ENCODE peak calls at places on chromosomes 7 and 10, in ten cellular contexts. G is cardiac muscle cell; M is dorsolateral prefrontal cortex; Z is right cardiac atrium; A is astrocyte of the spinal cord; V is cardiac fibroblast; J is pancreas; T is fibroblast of mammary gland; C is naive thymus-derived CD4-positive, alpha-beta T cell; D is HAP-1. B is an unnamed sample.

GRCh38 chr10:85667638-85668233 is 698.9 kb downstream of the GRID1 start:
- DNase-seq in D (no peak), M (no peak), T (no peak), V (no peak), C (no peak), Z (no peak), G (no peak), A (no peak), J (no peak), B (peak; percentile 44)

GRCh38 chr10:100664509-100664908 is 80.9 kb upstream of the PAX2 start:
- DNase-seq in A (no peak), G (no peak), J (no peak), Z (no peak), V (no peak), T (no peak), M (no peak), C (no peak), D (no peak), B (no peak)

GRCh38 chr7:49823566-49823965 is 50.1 kb downstream of the VWC2 start:
- DNase-seq in C (no peak), V (no peak), T (no peak), A (no peak), J (no peak), Z (no peak), G (no peak), M (no peak), D (no peak), B (no peak)

GRCh38 chr10:53314856-53315255 is 542.3 kb upstream of the MBL2 start:
- DNase-seq in T (peak; percentile 78), G (peak; percentile 90), C (no peak), D (peak; percentile 57), M (no peak), Z (no peak), A (peak; percentile 96), V (peak; percentile 96), J (no peak), B (peak; percentile 44)

GRCh38 chr10:38118072-38118807 is 24.1 kb downstream of the ZNF37A start:
- DNase-seq in J (no peak), T (peak; percentile 54), Z (no peak), V (peak; percentile 51), C (no peak), D (no peak), G (peak; percentile 12), A (peak; percentile 39), M (no peak), B (no peak)

GRCh38 chr7:134758981-134759380 is 20.5 kb upstream of the CALD1 start:
- DNase-seq in D (no peak), Z (no peak), T (no peak), M (no peak), V (no peak), C (no peak), J (no peak), A (no peak), G (no peak), B (no peak)

GRCh38 chr7:129989466-129989865 is 36.7 kb upstream of the UBE2H start:
- DNase-seq in M (no peak), T (no peak), J (no peak), C (peak; percentile 12), V (no peak), A (no peak), Z (no peak), G (peak; percentile 10), D (no peak), B (no peak)

GRCh38 chr7:128322040-128322643 is 21.6 kb downstream of the RBM28 start:
- DNase-seq in M (no peak), Z (no peak), A (peak; percentile 32), D (peak; percentile 19), C (peak; percentile 31), T (peak; percentile 60), V (peak; percentile 63), J (no peak), G (peak; percentile 65), B (peak; percentile 50)

GRCh38 chr10:25531662-25532061 is 356.9 kb downstream of the GPR158 start:
- DNase-seq in A (no peak), G (no peak), T (no peak), J (no peak), M (no peak), D (no peak), Z (no peak), V (no peak), C (no peak), B (no peak)

GRCh38 chr7:147413243-147413642 is 1177.3 kb upstream of the C7orf33 start:
- DNase-seq in M (no peak), Z (no peak), D (no peak), V (no peak), G (no peak), J (no peak), T (no peak), C (no peak), A (no peak), B (no peak)

GRCh38 chr7:156956733-156957132 is 7.2 kb downstream of the NOM1 start:
- DNase-seq in G (no peak), D (no peak), T (no peak), Z (no peak), A (no peak), J (no peak), C (no peak), M (no peak), V (no peak), B (no peak)

DNA sequence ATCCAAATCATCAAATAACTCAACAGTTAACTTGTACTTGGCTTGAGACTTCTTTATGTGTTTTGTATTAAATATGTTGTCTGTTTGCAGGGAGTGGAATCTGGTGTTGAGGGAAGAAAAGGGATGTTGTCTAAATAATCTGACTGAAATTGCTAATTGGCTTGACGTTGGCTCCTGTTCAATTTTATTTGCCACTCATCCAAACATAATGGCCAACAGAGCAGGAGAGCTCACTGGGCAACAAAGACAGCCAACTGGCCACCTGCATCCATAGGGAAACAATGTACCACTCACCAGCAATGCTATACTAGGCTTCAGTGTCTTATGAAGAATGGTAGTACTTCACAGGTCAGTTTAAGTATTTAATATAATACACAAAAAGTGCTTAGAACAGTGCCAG is 80.5 kb downstream of the FAM13C start:
- DNase-seq in V (no peak), J (no peak), G (no peak), D (no peak), C (no peak), Z (no peak), T (no peak), M (no peak), A (no peak), B (no peak)
- H3K4me3 ChIP-seq in V (no peak overlapping the region), J (no peak overlapping the region), G (no peak overlapping the region), D (no peak overlapping the region), C (no peak overlapping the region), Z (no peak overlapping the region), T (no peak overlapping the region), M (peak overlapping the region; percentile 0), A (no peak overlapping the region), B (no peak overlapping the region)

GRCh38 chr10:109778993-109779392 is 144.3 kb downstream of the XPNPEP1 start:
- DNase-seq in J (no peak), V (no peak), Z (no peak), A (no peak), D (no peak), T (no peak), G (no peak), C (no peak), M (no peak), B (no peak)

GRCh38 chr10:109780997-109781396 is 142.3 kb downstream of the XPNPEP1 start:
- DNase-seq in V (no peak), Z (no peak), J (no peak), G (no peak), D (no peak), T (no peak), A (no peak), C (no peak), M (no peak), B (no peak)

GRCh38 chr10:109783286-109783685 is 140.0 kb downstream of the XPNPEP1 start:
- DNase-seq in D (no peak), G (no peak), C (no peak), J (no peak), M (no peak), Z (no peak), A (no peak), V (no peak), T (no peak), B (no peak)

DNA sequence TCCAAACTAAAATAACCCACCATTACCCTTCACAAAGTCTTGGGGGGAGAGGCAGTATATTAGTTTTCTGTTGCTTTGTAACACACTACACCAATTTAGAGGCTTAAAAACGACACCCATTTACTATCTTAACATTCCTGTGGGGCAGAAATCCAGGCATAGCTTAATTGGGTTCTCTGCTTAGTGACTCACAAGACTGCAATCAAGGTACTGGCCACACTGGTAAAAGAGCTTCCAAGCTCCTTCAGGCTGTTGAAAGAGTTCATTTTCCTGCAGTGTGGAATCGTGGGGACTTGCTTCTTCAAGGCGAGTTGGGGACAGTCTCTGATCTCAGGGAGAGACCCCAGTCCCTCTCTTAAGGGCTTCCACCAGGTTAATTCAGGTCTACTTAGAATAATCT is 139.1 kb downstream of the XPNPEP1 start:
- DNase-seq in V (peak; percentile 4), M (no peak), A (no peak), Z (no peak), T (no peak), J (no peak), D (no peak), G (peak; percentile 2), C (no peak), B (no peak)
- H3K4me3 ChIP-seq in V (no peak overlapping the region), M (no peak overlapping the region), A (no peak overlapping the region), Z (no peak overlapping the region), T (no peak overlapping the region), J (no peak overlapping the region), D (no peak overlapping the region), G (no peak overlapping the region), C (no peak overlapping the region), B (no peak overlapping the region)

GRCh38 chr10:14954934-14955333 is 1.0 kb upstream of the DCLRE1C start:
- DNase-seq in A (no peak), Z (no peak), V (no peak), D (no peak), J (no peak), T (no peak), M (no peak), G (no peak), C (no peak), B (no peak)
- H3K4me3 ChIP-seq in A (no peak overlapping the region), Z (no peak overlapping the region), V (no peak overlapping the region), D (peak overlapping the region; percentile 92), J (peak overlapping the region; percentile 57), T (peak overlapping the region; percentile 78), M (peak overlapping the region; percentile 96), G (no peak overlapping the region), C (peak overlapping the region; percentile 97), B (peak overlapping the region; percentile 31)

DNA sequence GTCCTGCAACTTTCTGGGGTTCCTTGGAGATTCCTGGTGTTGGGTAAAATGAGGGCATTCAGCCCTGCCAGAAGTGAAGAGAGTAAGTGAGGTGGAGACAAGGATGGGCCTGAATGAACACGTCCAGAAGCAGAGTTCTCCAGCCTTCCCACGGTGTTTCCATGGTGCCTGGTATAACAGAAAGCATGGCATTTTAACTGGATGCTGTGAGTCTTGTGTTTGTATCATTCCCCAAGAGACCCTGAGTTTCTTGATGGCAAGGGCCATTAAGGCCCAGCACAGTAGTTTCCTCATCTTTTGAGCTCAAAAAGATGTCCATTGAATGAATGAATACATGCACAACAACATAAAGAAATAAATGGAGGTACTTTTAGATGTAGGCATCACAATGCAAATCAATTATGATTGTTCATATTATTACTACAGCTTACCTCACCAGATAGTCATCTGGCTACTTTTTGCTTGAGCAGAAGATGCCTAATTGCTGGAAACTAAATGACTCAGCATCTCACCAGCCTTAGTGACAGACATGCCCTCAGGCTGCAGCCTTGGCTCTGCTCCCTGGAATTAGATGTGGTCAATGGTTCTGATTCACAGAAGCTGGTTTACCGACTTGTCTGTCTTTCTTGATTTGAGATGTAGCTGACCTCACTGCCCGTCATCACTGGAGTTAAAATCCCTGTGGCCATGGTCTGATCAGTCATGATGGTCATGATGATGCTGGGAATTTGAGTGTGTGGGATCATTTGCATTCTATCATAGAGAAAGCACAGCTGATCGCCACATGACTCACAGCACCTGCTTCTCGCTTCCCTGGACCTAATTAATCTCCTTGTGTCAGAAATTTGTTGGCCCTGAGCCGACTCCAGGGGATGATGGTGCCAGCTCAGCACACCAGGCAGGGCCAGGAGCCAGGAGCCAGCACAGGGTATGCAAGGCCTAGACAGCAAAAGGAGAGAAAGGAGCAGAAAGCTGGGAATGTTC is 83.9 kb downstream of the CXCL12 start:
- DNase-seq in Z (peak; percentile 63), T (peak; percentile 100), J (peak; percentile 96), A (peak; percentile 93), C (no peak), V (peak; percentile 95), M (no peak), D (no peak), G (peak; percentile 70), B (no peak)
- H3K4me3 ChIP-seq in Z (no peak overlapping the region), T (no peak overlapping the region), J (no peak overlapping the region), A (no peak overlapping the region), C (no peak overlapping the region), V (no peak overlapping the region), M (no peak overlapping the region), D (no peak overlapping the region), G (no peak overlapping the region), B (no peak overlapping the region)

B was measured in hepatocyte.